ENCODE peak calls at places on chromosomes 11 and 22, in nine cellular contexts. Q is fibroblast of lung, H is IMR-90, A is right lobe of liver, B is bronchial epithelial cell, L is thoracic aorta, K is lower lobe of right lung, X is prostate gland, M is upper lobe of left lung. O is an unnamed sample.

GRCh38 chr11:120068114-120068573 is 69.8 kb downstream of the TRIM29 start:
- DNase-seq in Q (peak; percentile 3), H (peak; percentile 47), A (no peak), B (peak; percentile 55), L (no peak), K (no peak), X (no peak), M (no peak), O (peak; percentile 18)

GRCh38 chr11:19557185-19557584 is 155.5 kb upstream of the NAV2 start:
- DNase-seq in Q (no peak), H (no peak), A (no peak), B (no peak), L (no peak), K (no peak), X (no peak), M (no peak), O (no peak)

GRCh38 chr11:127875076-127875475 is 712.3 kb downstream of the ETS1 start:
- DNase-seq in Q (no peak), H (no peak), A (no peak), B (no peak), L (no peak), K (no peak), X (no peak), M (no peak), O (no peak)

GRCh38 chr22:49566693-49567092 is 261.0 kb downstream of the BRD1 start:
- DNase-seq in Q (no peak), H (no peak), A (no peak), B (no peak), L (no peak), K (no peak), X (no peak), M (no peak), O (no peak)

GRCh38 chr22:25582946-25583345 is 18.5 kb downstream of the GRK3 start:
- DNase-seq in Q (peak; percentile 19), H (peak; percentile 67), A (no peak), B (peak; percentile 46), L (no peak), K (no peak), X (no peak), M (no peak), O (no peak)

GRCh38 chr11:118109231-118109630 is 22.5 kb upstream of the SMIM35 start:
- DNase-seq in Q (no peak), H (peak; percentile 4), A (no peak), B (peak; percentile 61), L (no peak), K (no peak), X (no peak), M (no peak), O (no peak)

GRCh38 chr11:14334893-14335292 is 24.1 kb downstream of the RRAS2 start:
- DNase-seq in Q (no peak), H (no peak), A (no peak), B (no peak), L (no peak), K (no peak), X (no peak), M (no peak), O (no peak)

GRCh38 chr11:72812604-72812967 is 1.6 kb upstream of the ATG16L2 start:
- DNase-seq in Q (peak; percentile 10), H (no peak), A (peak; percentile 39), B (no peak), L (no peak), K (no peak), X (no peak), M (no peak), O (no peak)

GRCh38 chr11:35234836-35235235 is 95.9 kb downstream of the CD44 start:
- DNase-seq in Q (no peak), H (peak; percentile 56), A (no peak), B (no peak), L (no peak), K (no peak), X (no peak), M (no peak), O (no peak)

GRCh38 chr22:17009640-17010291 is 1.7 kb upstream of the GAB4 start:
- DNase-seq in Q (no peak), H (no peak), A (no peak), B (no peak), L (no peak), K (no peak), X (no peak), M (no peak), O (no peak)

GRCh38 chr22:45129703-45130524 is 33.8 kb upstream of the NUP50 start:
- DNase-seq in Q (no peak), H (no peak), A (no peak), B (peak; percentile 44), L (no peak), K (no peak), X (no peak), M (no peak), O (no peak)

GRCh38 chr11:83070044-83070877 is 1.4 kb downstream of the RAB30 start:
- DNase-seq in Q (peak; percentile 81), H (peak; percentile 60), A (no peak), B (peak; percentile 50), L (no peak), K (no peak), X (no peak), M (no peak), O (peak; percentile 44)

GRCh38 chr11:86938900-86939880 is 16.0 kb downstream of the FZD4 start:
- DNase-seq in Q (peak; percentile 76), H (peak; percentile 68), A (no peak), B (peak; percentile 65), L (no peak), K (no peak), X (peak; percentile 32), M (no peak), O (no peak)

GRCh38 chr22:37162221-37163095 is 12.7 kb upstream of the IL2RB start:
- DNase-seq in Q (no peak), H (no peak), A (no peak), B (no peak), L (no peak), K (no peak), X (no peak), M (no peak), O (no peak)

GRCh38 chr11:130523609-130524008 is 75.2 kb downstream of the ADAMTS15 start:
- DNase-seq in Q (peak; percentile 87), H (peak; percentile 97), A (no peak), B (peak; percentile 53), L (no peak), K (no peak), X (no peak), M (no peak), O (peak; percentile 77)

DNA sequence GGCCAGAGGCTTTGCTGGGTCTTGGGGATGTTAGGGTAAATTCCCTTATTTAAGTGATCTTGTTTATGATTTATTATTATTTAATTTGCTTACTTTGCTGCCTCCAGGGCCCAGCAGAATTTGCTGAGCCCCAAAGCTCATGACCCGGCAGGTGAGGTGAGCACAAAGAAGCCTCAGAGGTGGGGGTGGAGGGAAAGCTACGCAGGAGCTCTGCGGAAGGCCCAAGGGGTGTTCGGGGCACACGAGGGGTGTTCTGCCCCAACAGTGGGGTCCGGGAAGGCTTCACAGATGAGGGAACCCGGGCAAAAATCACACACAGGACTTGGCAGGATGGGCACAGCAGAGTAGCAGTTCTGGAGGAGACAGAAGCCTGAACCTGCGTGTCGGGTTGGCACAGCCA is 6.7 kb upstream of the LINC01488 start:
- DNase-seq in Q (no peak), H (no peak), A (peak; percentile 27), B (no peak), L (no peak), K (peak; percentile 31), X (no peak), M (no peak), O (no peak)
- TF ChIP-seq CTCF in Q (no peak), H (no peak), A (no peak), B (no peak), L (no peak), K (no peak), X (no peak), M (no peak), O (no peak)

GRCh38 chr11:11966354-11966741 is 42.1 kb downstream of the DKK3 start:
- DNase-seq in Q (no peak), H (no peak), A (no peak), B (no peak), L (no peak), K (no peak), X (peak; percentile 1), M (no peak), O (no peak)
- H3K36me3 ChIP-seq in Q (peaks cover 37% of the 10 kb centered on the region), H (peaks cover 56% of the 10 kb centered on the region), A (no peaks in the 10 kb centered on the region), B (peaks cover 5% of the 10 kb centered on the region), L (no peaks in the 10 kb centered on the region), K (no peaks in the 10 kb centered on the region), X (no peaks in the 10 kb centered on the region), M (peaks cover 6% of the 10 kb centered on the region), O (no peaks in the 10 kb centered on the region)

GRCh38 chr11:131893103-131893502 is 522.7 kb downstream of the NTM start:
- DNase-seq in Q (no peak), H (no peak), A (no peak), B (no peak), L (no peak), K (no peak), X (no peak), M (no peak), O (no peak)

GRCh38 chr11:131888230-131888826 is 517.9 kb downstream of the NTM start:
- DNase-seq in Q (peak; percentile 85), H (peak; percentile 96), A (no peak), B (peak; percentile 86), L (no peak), K (no peak), X (no peak), M (no peak), O (peak; percentile 94)

GRCh38 chr11:131889146-131889577 is 518.7 kb downstream of the NTM start:
- DNase-seq in Q (peak; percentile 79), H (peak; percentile 95), A (no peak), B (no peak), L (no peak), K (no peak), X (no peak), M (no peak), O (peak; percentile 94)

GRCh38 chr11:131886201-131886600 is 515.8 kb downstream of the NTM start:
- DNase-seq in Q (no peak), H (no peak), A (no peak), B (peak; percentile 42), L (no peak), K (no peak), X (no peak), M (no peak), O (no peak)

GRCh38 chr11:131889760-131890620 is 519.6 kb downstream of the NTM start:
- DNase-seq in Q (peak; percentile 44), H (peak; percentile 59), A (no peak), B (no peak), L (no peak), K (no peak), X (no peak), M (no peak), O (no peak)
- TF ChIP-seq CTCF in Q (peak; percentile 29), H (peak; percentile 42), A (no peak), B (no peak), L (no peak), K (no peak), X (no peak), M (no peak), O (peak; percentile 51)

GRCh38 chr11:67024966-67025365 is 2.0 kb downstream of the SYT12 start:
- DNase-seq in Q (no peak), H (no peak), A (no peak), B (peak; percentile 12), L (no peak), K (no peak), X (no peak), M (no peak), O (no peak)
- H3K36me3 ChIP-seq in Q (no peaks in the 10 kb centered on the region), H (no peaks in the 10 kb centered on the region), A (no peaks in the 10 kb centered on the region), B (no peaks in the 10 kb centered on the region), L (no peaks in the 10 kb centered on the region), K (no peaks in the 10 kb centered on the region), X (no peaks in the 10 kb centered on the region), M (no peaks in the 10 kb centered on the region), O (no peaks in the 10 kb centered on the region)

O was measured in brain microvascular endothelial cell.